ENCODE peak calls at places on chromosomes 5 and 9, in seven cellular contexts. O is GM12878, J is SK-N-SH, M is H1, V is HCT116, X is HepG2, L is K562. W is an unnamed sample.

GRCh38 chr5:168304349-168304748 is 12.9 kb downstream of the WWC1 start:
- DNase-seq in M (no peak), O (no peak), L (no peak), V (no peak), J (no peak), X (no peak), W (no peak)

GRCh38 chr9:94577036-94577435 is 16.6 kb downstream of the FBP2 start:
- DNase-seq in M (no peak), O (no peak), X (no peak), J (no peak), V (no peak), L (no peak), W (no peak)

GRCh38 chr9:101495810-101496209 is 37.8 kb upstream of the RNF20 start:
- DNase-seq in J (no peak), M (no peak), X (no peak), V (no peak), L (no peak), O (no peak), W (no peak)

GRCh38 chr5:61301345-61301744 is 30.7 kb upstream of the ZSWIM6 start:
- DNase-seq in V (no peak), M (no peak), L (no peak), O (no peak), J (no peak), X (no peak), W (no peak)

GRCh38 chr5:95843733-95844223 is 21.3 kb upstream of the GLRX start:
- DNase-seq in V (no peak), J (no peak), L (no peak), O (no peak), X (no peak), M (no peak), W (no peak)

GRCh38 chr9:126819482-126819881 is 14.6 kb downstream of the ZBTB43 start:
- DNase-seq in M (no peak), V (no peak), O (no peak), J (no peak), L (no peak), X (no peak), W (no peak)

GRCh38 chr5:78504726-78505431 is 143.7 kb downstream of the LHFPL2 start:
- DNase-seq in J (peak), M (no peak), X (no peak), L (no peak), V (peak), O (no peak), W (peak)

GRCh38 chr9:8867148-8867547 is 1067.6 kb upstream of the DMAC1 start:
- DNase-seq in O (no peak), J (no peak), V (no peak), L (no peak), M (no peak), X (no peak), W (no peak)

GRCh38 chr5:41094871-41095270 is 23.7 kb upstream of the MROH2B start:
- DNase-seq in L (no peak), V (peak), M (no peak), X (peak), O (no peak), J (no peak), W (peak)

GRCh38 chr9:134296301-134297081 is 29.8 kb upstream of the RXRA start:
- DNase-seq in L (no peak), M (no peak), V (no peak), J (no peak), O (no peak), X (no peak), W (no peak)

GRCh38 chr5:177364159-177364962 is 6.6 kb downstream of the RGS14 start:
- DNase-seq in M (no peak), J (no peak), L (no peak), X (no peak), V (no peak), O (peak), W (no peak)

GRCh38 chr9:37931586-37931985 is 27.7 kb upstream of the SLC25A51 start:
- DNase-seq in L (no peak), V (no peak), O (no peak), M (no peak), J (no peak), X (no peak), W (no peak)

GRCh38 chr5:175687231-175687701 is 29.4 kb downstream of the HRH2 start:
- DNase-seq in M (no peak), J (no peak), L (no peak), O (no peak), V (no peak), X (no peak), W (no peak)

GRCh38 chr5:127957183-127957582 is 126.4 kb upstream of the SLC12A2 start:
- DNase-seq in J (peak), X (peak), M (no peak), O (no peak), V (no peak), L (no peak), W (no peak)

GRCh38 chr5:137022043-137022442 is 477.1 kb downstream of the SPOCK1 start:
- DNase-seq in V (no peak), J (no peak), O (no peak), L (no peak), M (no peak), X (no peak), W (no peak)

GRCh38 chr5:176776141-176776865 is 34.1 kb upstream of the UNC5A start:
- DNase-seq in O (no peak), L (no peak), J (no peak), X (no peak), V (no peak), M (no peak), W (no peak)

GRCh38 chr9:113594484-113595299 is 131.2 kb downstream of the RGS3 start:
- DNase-seq in X (no peak), M (no peak), V (no peak), J (peak), L (no peak), O (no peak), W (no peak)

GRCh38 chr9:121550569-121551512 is 51.2 kb upstream of the GGTA1 start:
- DNase-seq in X (peak), L (peak), O (no peak), J (peak), M (peak), V (peak), W (peak)

GRCh38 chr9:84169240-84169639 is 171.3 kb downstream of the SLC28A3 start:
- DNase-seq in X (no peak), O (no peak), J (no peak), V (no peak), M (no peak), L (no peak), W (no peak)

GRCh38 chr5:87169300-87169991 is 98.2 kb upstream of the RASA1 start:
- DNase-seq in O (no peak), V (no peak), L (no peak), X (no peak), M (no peak), J (no peak), W (no peak)

GRCh38 chr5:65108786-65109743 is 340.3 kb downstream of the CWC27 start:
- DNase-seq in O (no peak), V (no peak), L (no peak), J (no peak), M (no peak), X (no peak), W (no peak)

GRCh38 chr5:34656001-34656699 is at the start of gene RAI14:
- DNase-seq in M (peak), V (peak), X (peak), J (peak), L (peak), O (no peak), W (peak)

GRCh38 chr5:175743676-175744210 is 85.9 kb downstream of the HRH2 start:
- DNase-seq in O (no peak), J (no peak), V (no peak), L (no peak), M (no peak), X (no peak), W (peak)

GRCh38 chr9:29750062-29750461 is 2176.8 kb upstream of the C9orf72 start:
- DNase-seq in O (no peak), M (no peak), V (no peak), L (no peak), X (no peak), J (no peak), W (no peak)

GRCh38 chr9:98031935-98032334 is 24.6 kb upstream of the NANS start:
- DNase-seq in X (no peak), V (no peak), L (no peak), O (no peak), M (no peak), J (no peak), W (no peak)

GRCh38 chr9:86357091-86357866 is 3.1 kb upstream of the TUT7 start:
- DNase-seq in V (no peak), L (peak), M (no peak), O (no peak), X (no peak), J (no peak), W (no peak)

GRCh38 chr9:104093162-104093561 is 947 bp upstream of the SMC2 start:
- DNase-seq in X (no peak), L (no peak), V (no peak), O (no peak), M (no peak), J (peak), W (no peak)

GRCh38 chr9:118721923-118722322 is 647.3 kb downstream of the BRINP1 start:
- DNase-seq in V (no peak), L (no peak), X (no peak), O (no peak), J (peak), M (no peak), W (no peak)

GRCh38 chr9:104301770-104302169 is 202.3 kb upstream of the OR13F1 start:
- DNase-seq in V (no peak), M (no peak), L (no peak), J (no peak), X (no peak), O (no peak), W (peak)

GRCh38 chr5:74977475-74977874 is 74.9 kb downstream of the GCNT4 start:
- DNase-seq in M (no peak), X (no peak), J (no peak), O (no peak), V (no peak), L (no peak), W (no peak)

GRCh38 chr9:117074782-117075510 is 339.9 kb downstream of the ASTN2 start:
- DNase-seq in X (no peak), O (no peak), M (no peak), V (no peak), L (no peak), J (peak), W (no peak)

GRCh38 chr5:31407921-31408714 is 123.8 kb downstream of the DROSHA start:
- DNase-seq in J (no peak), O (no peak), X (no peak), M (no peak), V (no peak), L (no peak), W (no peak)

GRCh38 chr5:43603535-43604363 is 769 bp downstream of the NNT start:
- DNase-seq in O (peak), V (no peak), M (no peak), J (peak), X (peak), L (peak), W (peak)

GRCh38 chr5:112551437-112552018 is 132.5 kb upstream of the EPB41L4A start:
- DNase-seq in M (no peak), O (no peak), J (peak), V (peak), L (peak), X (peak), W (peak)

GRCh38 chr5:106680330-106680729 is 990.4 kb downstream of the EFNA5 start:
- DNase-seq in O (peak), J (no peak), V (no peak), M (no peak), X (no peak), L (no peak), W (no peak)

GRCh38 chr5:105475401-105475800 is 1912.8 kb upstream of the NUDT12 start:
- DNase-seq in X (no peak), J (no peak), L (no peak), M (no peak), V (no peak), O (no peak), W (no peak)
- TF ChIP-seq JUND in X (no peak), J (no peak), L (no peak), M (no peak), V (no peak), O (no peak), W (no peak)

GRCh38 chr5:171951218-171951617 is 55.2 kb downstream of the FBXW11 start:
- DNase-seq in M (no peak), O (no peak), V (no peak), L (no peak), X (no peak), J (no peak), W (no peak)

GRCh38 chr5:171956314-171956713 is 50.1 kb downstream of the FBXW11 start:
- DNase-seq in X (no peak), O (no peak), L (no peak), M (no peak), J (no peak), V (no peak), W (no peak)

GRCh38 chr5:171954721-171955120 is 51.7 kb downstream of the FBXW11 start:
- DNase-seq in M (no peak), V (no peak), L (no peak), J (no peak), O (no peak), X (no peak), W (peak)

GRCh38 chr5:171955761-171956160 is 50.7 kb downstream of the FBXW11 start:
- DNase-seq in V (no peak), J (no peak), M (no peak), L (no peak), O (no peak), X (no peak), W (no peak)

DNA sequence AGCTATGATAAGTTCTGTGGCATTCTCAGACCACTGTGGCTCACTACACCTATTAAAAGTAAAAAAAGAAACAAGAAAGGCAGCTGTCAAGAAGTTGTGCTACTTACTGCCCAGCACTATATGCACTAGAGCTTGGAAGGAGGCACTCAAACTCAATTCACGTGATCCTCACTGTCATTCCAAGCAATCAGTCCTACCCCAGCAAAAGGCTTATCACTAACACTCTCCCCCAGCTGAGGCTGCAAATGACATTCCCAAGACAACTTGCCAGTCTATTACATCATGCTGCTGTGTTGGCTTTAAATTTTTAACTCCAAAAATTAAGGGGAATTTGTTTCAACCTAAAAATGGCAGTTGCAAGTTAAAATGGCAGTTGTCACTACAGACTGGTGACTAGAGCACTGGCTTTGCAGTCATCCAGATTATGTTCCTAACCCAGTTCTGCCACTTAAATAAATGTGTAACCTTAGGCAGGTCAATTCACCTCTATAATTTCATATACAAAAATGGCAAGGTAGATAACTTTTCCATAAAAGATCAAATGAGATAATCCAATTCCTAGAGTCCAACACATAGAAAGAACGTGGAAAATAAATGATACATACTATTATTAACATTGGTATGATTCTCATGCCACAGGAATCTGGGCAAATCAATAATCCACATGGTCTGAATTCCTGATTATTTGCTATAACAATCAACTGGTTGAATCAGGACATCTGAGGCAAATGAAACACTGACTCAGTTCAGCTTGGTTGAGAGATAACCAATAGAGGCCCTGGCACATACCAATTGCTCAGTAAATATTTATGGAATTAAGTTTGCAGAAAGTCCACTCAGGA is 52.4 kb downstream of the FBXW11 start:
- DNase-seq in M (no peak), V (peak), L (peak), J (no peak), O (no peak), X (peak), W (no peak)
- TF ChIP-seq JUND in M (no peak), V (no peak), L (peak), J (peak), O (no peak), X (no peak), W (no peak)

DNA sequence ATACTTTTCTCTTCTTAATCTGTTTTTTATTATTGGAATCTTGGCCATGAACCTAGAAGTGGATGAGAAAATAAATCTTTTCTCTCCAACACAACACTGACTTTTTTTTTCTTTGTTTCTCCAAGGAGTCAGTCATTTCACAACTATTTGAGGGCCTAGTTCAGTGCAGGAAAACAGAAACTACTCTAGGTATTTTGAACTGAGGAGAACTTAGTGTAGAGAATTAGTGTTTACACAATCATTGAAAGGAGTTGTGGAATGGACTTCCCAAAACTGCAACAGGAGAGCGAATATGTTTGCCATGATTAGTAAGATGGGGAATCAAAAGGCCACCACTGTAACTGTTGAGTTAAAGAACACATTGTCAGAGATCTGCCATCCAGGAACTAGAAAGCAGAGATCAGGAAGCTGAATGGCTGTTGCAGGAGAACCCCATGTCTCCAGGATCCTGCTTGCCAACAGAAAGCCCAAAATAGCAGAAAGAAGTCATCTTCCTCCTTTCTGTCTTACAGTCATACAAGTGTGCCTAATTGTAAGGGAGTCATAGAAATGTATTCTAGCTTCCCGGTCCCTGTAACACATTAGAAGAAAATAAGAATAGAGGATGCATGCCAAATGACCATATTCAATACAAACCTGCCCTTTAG is 20.4 kb upstream of the PCDH1 start:
- DNase-seq in O (no peak), J (no peak), L (no peak), M (no peak), X (no peak), V (no peak), W (no peak)
- TF ChIP-seq JUND in O (no peak), J (no peak), L (no peak), M (no peak), X (no peak), V (no peak), W (no peak)

GRCh38 chr5:180803181-180804128 is 849 bp upstream of the MGAT1 start:
- DNase-seq in M (no peak), J (peak), O (peak), V (no peak), X (peak), L (peak), W (no peak)
- TF ChIP-seq JUND in M (no peak), J (no peak), O (no peak), V (no peak), X (no peak), L (no peak), W (no peak)

GRCh38 chr5:160926428-160926827 is 74.4 kb upstream of the ATP10B start:
- DNase-seq in M (no peak), X (no peak), L (no peak), O (no peak), V (no peak), J (no peak), W (peak)
- TF ChIP-seq JUND in M (no peak), X (no peak), L (no peak), O (no peak), V (no peak), J (no peak), W (no peak)

GRCh38 chr9:131094622-131095021 is 1.7 kb upstream of the AIF1L start:
- DNase-seq in V (no peak), X (no peak), J (no peak), L (no peak), O (no peak), M (no peak), W (no peak)
- TF ChIP-seq JUND in V (no peak), X (no peak), J (no peak), L (no peak), O (no peak), M (no peak), W (no peak)

GRCh38 chr9:19173598-19174125 is 46.4 kb upstream of the PLIN2 start:
- DNase-seq in M (no peak), V (no peak), O (no peak), X (peak), L (no peak), J (no peak), W (no peak)
- TF ChIP-seq JUND in M (no peak), V (no peak), O (no peak), X (no peak), L (no peak), J (no peak), W (no peak)

DNA sequence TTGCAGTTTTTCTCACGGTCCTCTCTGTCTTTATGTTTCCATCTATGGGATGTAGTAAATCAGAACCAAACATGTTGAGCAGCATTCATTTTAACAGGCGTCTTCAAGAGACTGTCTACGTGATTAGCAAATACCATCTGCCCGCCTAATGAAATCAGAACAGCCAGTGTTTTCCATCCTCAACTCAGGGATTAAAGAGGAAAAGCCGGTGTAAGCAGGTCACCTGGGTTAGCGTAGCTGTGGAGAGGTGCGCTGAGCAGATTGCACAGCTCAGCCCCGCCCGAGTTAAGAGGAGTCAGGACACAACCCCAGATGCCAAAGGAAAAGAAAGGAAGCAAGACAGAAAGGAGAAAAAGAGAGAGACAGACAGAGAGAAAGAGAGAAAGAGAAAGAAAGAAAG is 54.3 kb upstream of the ANKRD33B start:
- DNase-seq in O (no peak), J (no peak), X (no peak), V (no peak), M (no peak), L (no peak), W (no peak)
- TF ChIP-seq JUND in O (no peak), J (no peak), X (no peak), V (no peak), M (no peak), L (no peak), W (no peak)

DNA sequence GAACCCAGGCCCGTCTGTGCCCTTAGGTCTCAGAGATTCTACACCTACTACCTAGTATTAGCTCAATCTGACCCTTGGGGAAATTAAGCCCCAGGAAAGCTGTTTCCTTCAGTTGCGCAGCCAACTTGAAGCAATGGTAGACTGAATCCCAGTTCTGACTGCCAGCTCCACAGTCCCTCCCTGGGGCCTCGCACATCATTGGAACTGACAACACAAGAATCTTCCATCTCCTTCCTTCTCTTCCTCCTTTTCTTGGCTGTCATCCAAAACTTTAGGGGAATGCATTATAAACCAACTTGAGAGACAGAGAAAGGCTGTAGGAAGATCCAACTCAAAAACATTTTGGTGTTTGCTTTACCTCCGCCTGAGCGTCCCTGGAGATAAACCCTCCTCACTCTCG is 16.5 kb downstream of the KCNIP1 start:
- DNase-seq in O (no peak), X (no peak), L (no peak), M (no peak), V (no peak), J (no peak), W (no peak)
- TF ChIP-seq JUND in O (no peak), X (no peak), L (no peak), M (no peak), V (no peak), J (no peak), W (no peak)

W was measured in T47D.